ENCODE peak calls at places on chromosomes 4 and X, in six cellular contexts. One of them, this sample, is unnamed.

GRCh38 chrX:44871114-44871645 is 1.8 kb upstream of the KDM6A start:
- DNase-seq in glomerular endothelial cell: no peak
- DNase-seq in stimulated activated naive B cell treated with anti-CD40 and anti-IgM and Interleukin-4, amounts not matched to agents 10 μg/mL and 1 μg/mL and 100 μg/mL, for 72 hours: no peak
- DNase-seq in substantia nigra: no peak
- DNase-seq in T-cell: no peak
- DNase-seq in WTC11: no peak
- DNase-seq in this sample: no peak

GRCh38 chr4:114108869-114109268 is 129.4 kb upstream of the ARSJ start:
- DNase-seq in T-cell: no peak
- DNase-seq in stimulated activated naive B cell treated with anti-CD40 and anti-IgM and Interleukin-4, amounts not matched to agents 10 μg/mL and 1 μg/mL and 100 μg/mL, for 72 hours: no peak
- DNase-seq in WTC11: no peak
- DNase-seq in substantia nigra: no peak
- DNase-seq in glomerular endothelial cell: no peak
- DNase-seq in this sample: no peak

GRCh38 chrX:83511208-83511607 is 3.1 kb downstream of the POU3F4 start:
- DNase-seq in substantia nigra: no peak
- DNase-seq in stimulated activated naive B cell treated with anti-CD40 and anti-IgM and Interleukin-4, amounts not matched to agents 10 μg/mL and 1 μg/mL and 100 μg/mL, for 72 hours: no peak
- DNase-seq in WTC11: peak; percentile 48
- DNase-seq in T-cell: no peak
- DNase-seq in glomerular endothelial cell: no peak
- DNase-seq in this sample: no peak

GRCh38 chr4:3294401-3295241 is 1.8 kb downstream of the RGS12 start:
- DNase-seq in glomerular endothelial cell: no peak
- DNase-seq in stimulated activated naive B cell treated with anti-CD40 and anti-IgM and Interleukin-4, amounts not matched to agents 10 μg/mL and 1 μg/mL and 100 μg/mL, for 72 hours: no peak
- DNase-seq in WTC11: no peak
- DNase-seq in substantia nigra: no peak
- DNase-seq in T-cell: no peak
- DNase-seq in this sample: no peak

GRCh38 chr4:114558446-114559020 is 40.1 kb upstream of the UGT8 start:
- DNase-seq in glomerular endothelial cell: no peak
- DNase-seq in WTC11: no peak
- DNase-seq in stimulated activated naive B cell treated with anti-CD40 and anti-IgM and Interleukin-4, amounts not matched to agents 10 μg/mL and 1 μg/mL and 100 μg/mL, for 72 hours: no peak
- DNase-seq in substantia nigra: no peak
- DNase-seq in T-cell: no peak
- DNase-seq in this sample: no peak

GRCh38 chr4:176413171-176413570 is 93.4 kb downstream of the SPCS3 start:
- DNase-seq in T-cell: no peak
- DNase-seq in stimulated activated naive B cell treated with anti-CD40 and anti-IgM and Interleukin-4, amounts not matched to agents 10 μg/mL and 1 μg/mL and 100 μg/mL, for 72 hours: no peak
- DNase-seq in substantia nigra: no peak
- DNase-seq in glomerular endothelial cell: no peak
- DNase-seq in WTC11: no peak
- DNase-seq in this sample: peak; percentile 9

GRCh38 chr4:86233681-86234080 is 126.2 kb downstream of the MAPK10 start:
- DNase-seq in WTC11: no peak
- DNase-seq in T-cell: no peak
- DNase-seq in glomerular endothelial cell: no peak
- DNase-seq in substantia nigra: no peak
- DNase-seq in stimulated activated naive B cell treated with anti-CD40 and anti-IgM and Interleukin-4, amounts not matched to agents 10 μg/mL and 1 μg/mL and 100 μg/mL, for 72 hours: no peak
- DNase-seq in this sample: no peak

GRCh38 chrX:10783451-10783995 is 163.1 kb upstream of the MID1 start:
- DNase-seq in WTC11: no peak
- DNase-seq in T-cell: no peak
- DNase-seq in substantia nigra: no peak
- DNase-seq in stimulated activated naive B cell treated with anti-CD40 and anti-IgM and Interleukin-4, amounts not matched to agents 10 μg/mL and 1 μg/mL and 100 μg/mL, for 72 hours: no peak
- DNase-seq in glomerular endothelial cell: no peak
- DNase-seq in this sample: no peak

GRCh38 chrX:6095469-6095868 is 133.2 kb downstream of the NLGN4X start:
- DNase-seq in stimulated activated naive B cell treated with anti-CD40 and anti-IgM and Interleukin-4, amounts not matched to agents 10 μg/mL and 1 μg/mL and 100 μg/mL, for 72 hours: no peak
- DNase-seq in T-cell: no peak
- DNase-seq in glomerular endothelial cell: no peak
- DNase-seq in WTC11: peak; percentile 43
- DNase-seq in substantia nigra: no peak
- DNase-seq in this sample: no peak

GRCh38 chr4:144343143-144343755 is 202.7 kb upstream of the GYPA start:
- DNase-seq in substantia nigra: no peak
- DNase-seq in stimulated activated naive B cell treated with anti-CD40 and anti-IgM and Interleukin-4, amounts not matched to agents 10 μg/mL and 1 μg/mL and 100 μg/mL, for 72 hours: no peak
- DNase-seq in glomerular endothelial cell: no peak
- DNase-seq in WTC11: no peak
- DNase-seq in T-cell: no peak
- DNase-seq in this sample: peak; percentile 25

GRCh38 chr4:185071412-185071811 is 53.1 kb downstream of the HELT start:
- DNase-seq in stimulated activated naive B cell treated with anti-CD40 and anti-IgM and Interleukin-4, amounts not matched to agents 10 μg/mL and 1 μg/mL and 100 μg/mL, for 72 hours: no peak
- DNase-seq in substantia nigra: no peak
- DNase-seq in T-cell: no peak
- DNase-seq in WTC11: no peak
- DNase-seq in glomerular endothelial cell: no peak
- DNase-seq in this sample: no peak

GRCh38 chr4:127141857-127142256 is 490.9 kb upstream of the INTU start:
- DNase-seq in substantia nigra: no peak
- DNase-seq in T-cell: no peak
- DNase-seq in glomerular endothelial cell: no peak
- DNase-seq in stimulated activated naive B cell treated with anti-CD40 and anti-IgM and Interleukin-4, amounts not matched to agents 10 μg/mL and 1 μg/mL and 100 μg/mL, for 72 hours: no peak
- DNase-seq in WTC11: no peak
- DNase-seq in this sample: no peak

GRCh38 chrX:106899276-106899675 is 3.9 kb downstream of the RIPPLY1 start:
- DNase-seq in WTC11: no peak
- DNase-seq in stimulated activated naive B cell treated with anti-CD40 and anti-IgM and Interleukin-4, amounts not matched to agents 10 μg/mL and 1 μg/mL and 100 μg/mL, for 72 hours: no peak
- DNase-seq in glomerular endothelial cell: no peak
- DNase-seq in substantia nigra: no peak
- DNase-seq in T-cell: no peak
- DNase-seq in this sample: no peak

GRCh38 chrX:129759576-129760061 is 20.1 kb upstream of the SASH3 start:
- DNase-seq in substantia nigra: peak; percentile 5
- DNase-seq in WTC11: no peak
- DNase-seq in stimulated activated naive B cell treated with anti-CD40 and anti-IgM and Interleukin-4, amounts not matched to agents 10 μg/mL and 1 μg/mL and 100 μg/mL, for 72 hours: no peak
- DNase-seq in glomerular endothelial cell: no peak
- DNase-seq in T-cell: peak; percentile 22
- DNase-seq in this sample: no peak

GRCh38 chr4:85787133-85787532 is 312.2 kb downstream of the ARHGAP24 start:
- DNase-seq in T-cell: no peak
- DNase-seq in glomerular endothelial cell: no peak
- DNase-seq in WTC11: no peak
- DNase-seq in substantia nigra: no peak
- DNase-seq in stimulated activated naive B cell treated with anti-CD40 and anti-IgM and Interleukin-4, amounts not matched to agents 10 μg/mL and 1 μg/mL and 100 μg/mL, for 72 hours: no peak
- DNase-seq in this sample: no peak

GRCh38 chrX:110037181-110037580 is 34.3 kb downstream of the TMEM164 start:
- DNase-seq in substantia nigra: no peak
- DNase-seq in T-cell: no peak
- DNase-seq in glomerular endothelial cell: no peak
- DNase-seq in stimulated activated naive B cell treated with anti-CD40 and anti-IgM and Interleukin-4, amounts not matched to agents 10 μg/mL and 1 μg/mL and 100 μg/mL, for 72 hours: no peak
- DNase-seq in WTC11: no peak
- DNase-seq in this sample: no peak